ENCODE peak calls at places on chromosomes 2 and 18, in ten cellular contexts. B, Q, M, K, D, Y, N, H, G and C are unnamed samples.

GRCh38 chr2:242065456-242065855 is 195.9 kb downstream of the RTP5 start:
- DNase-seq in B (no peak), Q (no peak), M (no peak), K (no peak), D (no peak), Y (no peak), N (no peak), H (no peak), G (no peak), C (no peak)

GRCh38 chr18:41681138-41681881 is 273.7 kb upstream of the PIK3C3 start:
- DNase-seq in B (no peak), Q (no peak), M (no peak), K (no peak), D (no peak), Y (no peak), N (no peak), H (no peak), G (no peak), C (no peak)

GRCh38 chr2:144132357-144132756 is 387.6 kb downstream of the ZEB2 start:
- DNase-seq in B (no peak), Q (no peak), M (no peak), K (no peak), D (no peak), Y (no peak), N (no peak), H (no peak), G (no peak), C (no peak)

GRCh38 chr18:11871501-11871900 is 20.3 kb downstream of the CHMP1B start:
- DNase-seq in B (no peak), Q (no peak), M (no peak), K (no peak), D (no peak), Y (no peak), N (no peak), H (no peak), G (no peak), C (no peak)

GRCh38 chr18:37175727-37176126 is 346.8 kb downstream of the KIAA1328 start:
- DNase-seq in B (no peak), Q (no peak), M (no peak), K (no peak), D (no peak), Y (no peak), N (no peak), H (no peak), G (no peak), C (no peak)

GRCh38 chr2:40147360-40147759 is 304.5 kb downstream of the SLC8A1 start:
- DNase-seq in B (no peak), Q (no peak), M (no peak), K (no peak), D (no peak), Y (no peak), N (no peak), H (no peak), G (no peak), C (no peak)

GRCh38 chr2:205864511-205864910 is 182.2 kb downstream of the NRP2 start:
- DNase-seq in B (no peak), Q (no peak), M (no peak), K (no peak), D (no peak), Y (no peak), N (no peak), H (no peak), G (no peak), C (no peak)

GRCh38 chr2:124880995-124881394 is 855.9 kb downstream of the CNTNAP5 start:
- DNase-seq in B (no peak), Q (no peak), M (no peak), K (no peak), D (no peak), Y (no peak), N (no peak), H (no peak), G (no peak), C (no peak)

GRCh38 chr2:74690571-74690970 is 36.5 kb downstream of the SEMA4F start:
- DNase-seq in B (peak; percentile 39), Q (peak; percentile 64), M (peak; percentile 73), K (peak; percentile 68), D (peak; percentile 41), Y (no peak), N (no peak), H (no peak), G (peak; percentile 13), C (no peak)

GRCh38 chr2:107633580-107634147 is 193.0 kb upstream of the RGPD4 start:
- DNase-seq in B (peak; percentile 33), Q (no peak), M (no peak), K (no peak), D (peak; percentile 45), Y (no peak), N (no peak), H (no peak), G (no peak), C (no peak)

DNA sequence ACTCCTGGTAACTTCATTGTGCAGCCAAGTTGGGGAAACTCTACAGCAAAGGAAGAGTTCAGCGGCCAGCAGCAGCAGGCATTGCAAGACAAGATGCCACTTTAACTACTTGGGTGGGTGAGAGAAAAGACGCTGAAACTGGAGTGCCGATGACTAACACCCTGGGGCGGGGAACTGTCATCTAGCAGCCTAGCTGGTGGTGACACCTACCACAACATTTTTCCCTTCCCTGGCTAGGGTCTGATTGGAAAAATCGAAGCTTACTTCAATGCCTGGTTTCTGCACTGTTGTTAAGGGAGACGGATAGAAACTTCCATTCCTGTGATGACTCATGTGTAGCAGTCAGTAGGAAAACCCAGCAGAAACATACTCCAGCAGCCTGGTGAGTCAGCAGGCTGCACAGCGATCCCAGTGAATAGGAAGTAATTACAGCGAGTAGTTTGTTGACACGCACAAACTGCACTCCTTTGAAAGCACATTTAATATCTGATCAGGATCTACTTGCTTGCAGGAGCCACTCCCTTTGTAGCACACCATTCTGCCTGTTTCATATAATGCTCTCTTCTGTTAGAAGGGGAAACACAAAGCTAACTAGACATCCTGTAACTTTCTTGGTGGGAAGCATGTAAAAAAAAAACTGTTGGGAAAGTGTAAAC is 62.1 kb upstream of the MAPRE2 start:
- DNase-seq in B (peak; percentile 88), Q (peak; percentile 97), M (peak; percentile 74), K (peak; percentile 51), D (peak; percentile 76), Y (peak; percentile 35), N (peak; percentile 73), H (peak; percentile 21), G (peak; percentile 59), C (peak; percentile 65)
- TF ChIP-seq CTCF in B (no peak), Q (no peak), M (no peak), K (no peak), D (no peak), Y (no peak), N (no peak), H (no peak), G (no peak), C (no peak)

DNA sequence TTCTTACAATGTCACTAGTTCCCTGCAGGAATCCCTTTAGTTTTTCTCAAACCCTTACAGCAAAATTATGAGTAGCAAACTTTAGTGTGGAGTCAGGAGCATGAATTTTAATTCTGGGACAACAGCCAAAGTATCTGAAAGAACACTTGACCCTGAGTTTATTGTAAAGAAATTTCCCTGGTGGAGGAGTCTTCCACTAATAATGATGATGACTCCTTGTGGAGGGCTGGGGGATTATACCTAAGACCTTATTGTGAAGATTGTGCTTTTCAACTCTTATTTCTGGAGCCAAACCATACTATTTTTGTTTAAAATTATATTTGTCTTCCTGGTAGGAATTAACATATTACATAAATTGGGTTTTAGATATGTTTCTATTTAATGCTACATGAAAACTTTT is 217.0 kb downstream of the MYO3B start:
- DNase-seq in B (no peak), Q (no peak), M (no peak), K (no peak), D (no peak), Y (no peak), N (no peak), H (no peak), G (no peak), C (no peak)
- H3K27ac ChIP-seq in B (no peak overlapping the region), Q (no peak overlapping the region), M (no peak overlapping the region), K (no peak overlapping the region), D (no peak overlapping the region), Y (no peak overlapping the region), N (no peak overlapping the region), H (no peak overlapping the region), G (no peak overlapping the region), C (no peak overlapping the region)

DNA sequence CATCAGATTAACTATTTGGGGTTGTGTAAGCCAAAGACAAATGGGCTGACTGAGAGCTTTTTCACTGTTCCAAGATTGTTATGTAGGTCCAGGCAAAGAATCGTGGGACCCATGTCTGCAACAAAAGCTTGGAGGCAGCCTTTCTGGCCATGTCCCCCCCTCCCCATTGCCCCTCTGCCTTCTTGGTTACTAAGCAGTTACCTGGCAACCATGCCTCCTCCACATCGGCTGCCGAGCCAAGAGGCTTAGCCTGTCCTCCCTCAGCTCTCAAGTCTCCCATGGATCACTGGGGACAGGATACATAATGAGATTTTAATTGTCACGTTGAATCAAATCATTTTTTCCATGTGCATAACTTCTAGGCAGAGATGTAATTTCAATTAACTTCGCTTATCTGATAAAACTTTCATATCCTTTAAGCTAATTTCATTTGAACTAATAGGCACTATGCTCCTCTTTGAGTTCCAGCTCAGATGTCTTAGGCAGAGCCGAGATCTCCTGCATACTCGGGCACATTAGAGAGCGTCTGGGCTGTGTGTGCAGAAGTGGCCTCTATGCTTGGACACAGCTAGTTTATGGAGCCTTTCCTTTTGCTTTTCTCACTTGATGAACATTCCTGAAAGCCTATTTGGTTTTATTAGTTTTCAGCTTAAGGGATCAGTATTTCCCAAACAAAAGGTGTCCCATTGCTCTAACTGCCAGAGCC is 80.8 kb downstream of the LYPD1 start:
- DNase-seq in B (no peak), Q (no peak), M (no peak), K (peak; percentile 38), D (no peak), Y (no peak), N (no peak), H (no peak), G (no peak), C (no peak)
- H3K4me3 ChIP-seq in B (no peak overlapping the region), Q (no peak overlapping the region), M (no peak overlapping the region), K (no peak overlapping the region), D (no peak overlapping the region), Y (no peak overlapping the region), N (no peak overlapping the region), H (no peak overlapping the region), G (no peak overlapping the region), C (no peak overlapping the region)

GRCh38 chr2:238304116-238304515 is 15.7 kb upstream of the PER2 start:
- DNase-seq in B (no peak), Q (no peak), M (no peak), K (no peak), D (no peak), Y (no peak), N (peak; percentile 53), H (no peak), G (no peak), C (no peak)

GRCh38 chr2:238305092-238305862 is 15.0 kb upstream of the TRAF3IP1 start:
- DNase-seq in B (no peak), Q (peak; percentile 51), M (no peak), K (no peak), D (no peak), Y (no peak), N (no peak), H (no peak), G (no peak), C (peak; percentile 31)

GRCh38 chr2:238299803-238300202 is 11.4 kb upstream of the PER2 start:
- DNase-seq in B (no peak), Q (no peak), M (no peak), K (no peak), D (no peak), Y (no peak), N (peak; percentile 41), H (no peak), G (no peak), C (peak; percentile 29)

GRCh38 chr2:238302076-238302475 is 13.7 kb upstream of the PER2 start:
- DNase-seq in B (no peak), Q (no peak), M (no peak), K (no peak), D (no peak), Y (no peak), N (no peak), H (no peak), G (no peak), C (no peak)

GRCh38 chr2:238302751-238303150 is 14.3 kb upstream of the PER2 start:
- DNase-seq in B (no peak), Q (no peak), M (no peak), K (no peak), D (no peak), Y (no peak), N (peak; percentile 44), H (no peak), G (no peak), C (peak; percentile 21)
- TF ChIP-seq CTCF in B (no peak), Q (no peak), M (no peak), K (no peak), D (no peak), Y (no peak), N (no peak), H (no peak), G (no peak), C (no peak)